ENCODE peak calls at places on chromosome 12, in nine cellular contexts. N, I, E, C, A, F, S, Y and J are unnamed samples.

GRCh38 chr12:104565606-104566243 is 109.0 kb downstream of the CHST11 start:
- DNase-seq in N (no peak), I (no peak), E (no peak), C (no peak), A (no peak), F (no peak), S (no peak), Y (no peak), J (no peak)

GRCh38 chr12:91616401-91616800 is 433.8 kb upstream of the DCN start:
- DNase-seq in N (no peak), I (no peak), E (no peak), C (no peak), A (no peak), F (no peak), S (no peak), Y (no peak), J (no peak)

GRCh38 chr12:113757223-113758002 is 208.7 kb downstream of the RBM19 start:
- DNase-seq in N (no peak), I (no peak), E (no peak), C (peak), A (no peak), F (no peak), S (no peak), Y (no peak), J (peak)

GRCh38 chr12:2998789-2999264 is 39.6 kb downstream of the TEAD4 start:
- DNase-seq in N (peak), I (peak), E (peak), C (no peak), A (no peak), F (no peak), S (no peak), Y (no peak), J (no peak)

GRCh38 chr12:2752676-2753371 is 41.9 kb upstream of the FKBP4 start:
- DNase-seq in N (no peak), I (peak), E (peak), C (no peak), A (peak), F (peak), S (no peak), Y (peak), J (peak)

GRCh38 chr12:94563261-94563660 is 87.1 kb downstream of the TMCC3 start:
- DNase-seq in N (no peak), I (no peak), E (no peak), C (no peak), A (no peak), F (no peak), S (no peak), Y (no peak), J (no peak)

GRCh38 chr12:65826513-65827171 is 2.4 kb downstream of the HMGA2 start:
- DNase-seq in N (no peak), I (peak), E (no peak), C (no peak), A (no peak), F (no peak), S (peak), Y (no peak), J (no peak)

GRCh38 chr12:46774011-46774633 is 51.7 kb downstream of the SLC38A4 start:
- DNase-seq in N (no peak), I (no peak), E (no peak), C (no peak), A (no peak), F (no peak), S (no peak), Y (no peak), J (no peak)

GRCh38 chr12:58202933-58203713 is 261.8 kb downstream of the ATP23 start:
- DNase-seq in N (no peak), I (no peak), E (no peak), C (no peak), A (no peak), F (no peak), S (no peak), Y (no peak), J (no peak)

GRCh38 chr12:6444031-6444430 is 724 bp upstream of the CD27 start:
- DNase-seq in N (no peak), I (no peak), E (no peak), C (no peak), A (no peak), F (no peak), S (no peak), Y (no peak), J (no peak)

GRCh38 chr12:109065154-109065852 is 12.9 kb downstream of the USP30 start:
- DNase-seq in N (no peak), I (no peak), E (peak), C (no peak), A (no peak), F (no peak), S (no peak), Y (no peak), J (no peak)

GRCh38 chr12:4191642-4192041 is 81.9 kb upstream of the CCND2 start:
- DNase-seq in N (no peak), I (no peak), E (no peak), C (no peak), A (peak), F (no peak), S (no peak), Y (no peak), J (no peak)

GRCh38 chr12:108338915-108339657 is at the start of gene CMKLR1:
- DNase-seq in N (no peak), I (no peak), E (peak), C (no peak), A (no peak), F (no peak), S (no peak), Y (peak), J (no peak)

GRCh38 chr12:94326727-94327126 is 132.9 kb downstream of the CEP83 start:
- DNase-seq in N (no peak), I (no peak), E (no peak), C (no peak), A (no peak), F (no peak), S (no peak), Y (no peak), J (no peak)

GRCh38 chr12:51218607-51219161 is 822 bp upstream of the POU6F1 start:
- DNase-seq in N (no peak), I (no peak), E (peak), C (no peak), A (no peak), F (no peak), S (no peak), Y (no peak), J (no peak)

GRCh38 chr12:50394469-50395029 is 1.9 kb downstream of the FAM186A start:
- DNase-seq in N (no peak), I (no peak), E (no peak), C (no peak), A (no peak), F (no peak), S (no peak), Y (no peak), J (no peak)

GRCh38 chr12:75714462-75715322 is 203.3 kb upstream of the KRR1 start:
- DNase-seq in N (no peak), I (peak), E (no peak), C (no peak), A (no peak), F (no peak), S (no peak), Y (no peak), J (no peak)

GRCh38 chr12:131604859-131605258 is 106.0 kb upstream of the SFSWAP start:
- DNase-seq in N (no peak), I (no peak), E (no peak), C (no peak), A (no peak), F (no peak), S (no peak), Y (no peak), J (no peak)

GRCh38 chr12:25648460-25648859 is 95.4 kb upstream of the LMNTD1 start:
- DNase-seq in N (no peak), I (peak), E (peak), C (no peak), A (no peak), F (peak), S (peak), Y (no peak), J (peak)

GRCh38 chr12:119069029-119069731 is 87.8 kb downstream of the SRRM4 start:
- DNase-seq in N (no peak), I (no peak), E (no peak), C (peak), A (no peak), F (no peak), S (no peak), Y (no peak), J (peak)

GRCh38 chr12:47032644-47033043 is 46.8 kb upstream of the PCED1B start:
- DNase-seq in N (no peak), I (no peak), E (no peak), C (no peak), A (peak), F (peak), S (no peak), Y (peak), J (peak)

GRCh38 chr12:131422744-131423143 is 288.1 kb upstream of the SFSWAP start:
- DNase-seq in N (no peak), I (no peak), E (no peak), C (no peak), A (no peak), F (no peak), S (no peak), Y (no peak), J (no peak)

GRCh38 chr12:105278043-105278697 is 42.2 kb upstream of the APPL2 start:
- DNase-seq in N (no peak), I (no peak), E (peak), C (no peak), A (no peak), F (no peak), S (no peak), Y (no peak), J (no peak)

GRCh38 chr12:56037161-56037560 is 4.6 kb upstream of the RPS26 start:
- DNase-seq in N (no peak), I (no peak), E (no peak), C (no peak), A (no peak), F (no peak), S (no peak), Y (no peak), J (no peak)

GRCh38 chr12:6769003-6769389 is 2.8 kb downstream of the PTMS start:
- DNase-seq in N (no peak), I (no peak), E (peak), C (peak), A (no peak), F (no peak), S (peak), Y (no peak), J (no peak)

GRCh38 chr12:96195845-96196451 is 1.8 kb downstream of the ELK3 start:
- DNase-seq in N (no peak), I (peak), E (no peak), C (no peak), A (no peak), F (no peak), S (peak), Y (no peak), J (no peak)

GRCh38 chr12:96343347-96343954 is 56.8 kb downstream of the CDK17 start:
- DNase-seq in N (no peak), I (no peak), E (no peak), C (no peak), A (peak), F (no peak), S (no peak), Y (peak), J (no peak)

GRCh38 chr12:31007636-31008175 is 66.0 kb upstream of the DDX11 start:
- DNase-seq in N (no peak), I (no peak), E (no peak), C (no peak), A (no peak), F (no peak), S (no peak), Y (no peak), J (no peak)

GRCh38 chr12:3378655-3379054 is 112.3 kb upstream of the PRMT8 start:
- DNase-seq in N (no peak), I (no peak), E (no peak), C (no peak), A (no peak), F (no peak), S (no peak), Y (no peak), J (no peak)

GRCh38 chr12:10031771-10032175 is 1.3 kb downstream of the CLEC9A start:
- DNase-seq in N (no peak), I (peak), E (no peak), C (no peak), A (no peak), F (no peak), S (no peak), Y (no peak), J (no peak)